ENCODE peak calls at places on chromosomes 12 and 14, in four cellular contexts. C is uterus, Q is right atrium auricular region, Z is cardiac fibroblast. L is an unnamed sample.

GRCh38 chr14:104352493-104353220 is 214.3 kb downstream of the KIF26A start:
- DNase-seq in Q (no peak), C (no peak), Z (no peak), L (no peak)

GRCh38 chr14:55889124-55889523 is 229.1 kb upstream of the PELI2 start:
- DNase-seq in C (no peak), Z (no peak), Q (no peak), L (no peak)

GRCh38 chr14:103543140-103543539 is 14.1 kb downstream of the TRMT61A start:
- DNase-seq in Q (no peak), C (no peak), Z (no peak), L (no peak)

GRCh38 chr12:120584343-120585149 is 3.3 kb upstream of the POP5 start:
- DNase-seq in C (peak), Q (peak), Z (no peak), L (peak)

GRCh38 chr12:77324763-77325468 is 259.5 kb upstream of the E2F7 start:
- DNase-seq in Z (peak), C (peak), Q (peak), L (peak)

GRCh38 chr12:46500673-46501072 is 128.1 kb upstream of the SLC38A2 start:
- DNase-seq in Q (no peak), Z (no peak), C (no peak), L (no peak)

GRCh38 chr12:114481200-114481535 is 75.2 kb upstream of the TBX5 start:
- DNase-seq in Z (no peak), C (no peak), Q (no peak), L (no peak)

GRCh38 chr12:56261503-56262230 is 3.5 kb upstream of the ANKRD52 start:
- DNase-seq in Q (no peak), Z (peak), C (no peak), L (peak)

GRCh38 chr14:90585106-90585505 is 188.3 kb downstream of the CALM1 start:
- DNase-seq in Z (no peak), C (no peak), Q (no peak), L (no peak)

GRCh38 chr12:47820631-47821345 is 1.1 kb upstream of the HDAC7 start:
- DNase-seq in Z (peak), C (peak), Q (peak), L (peak)

GRCh38 chr14:100906420-100906819 is 2.9 kb upstream of the RTL1 start:
- DNase-seq in C (no peak), Q (no peak), Z (no peak), L (no peak)

GRCh38 chr12:130879781-130880389 is 8.0 kb downstream of the RAN start:
- DNase-seq in C (no peak), Q (no peak), Z (no peak), L (no peak)

GRCh38 chr12:116426391-116427136 is 132.6 kb upstream of the MAP1LC3B2 start:
- DNase-seq in Z (peak), Q (peak), C (peak), L (peak)

GRCh38 chr12:92973614-92974013 is 44.5 kb upstream of the EEA1 start:
- DNase-seq in Q (no peak), C (no peak), Z (peak), L (peak)

GRCh38 chr14:34012369-34012768 is 61.5 kb upstream of the EGLN3 start:
- DNase-seq in Q (no peak), C (no peak), Z (no peak), L (no peak)

GRCh38 chr12:42886160-42886559 is 296.6 kb upstream of the PRICKLE1 start:
- DNase-seq in Z (no peak), Q (no peak), C (no peak), L (no peak)

GRCh38 chr14:29462271-29462670 is 465.4 kb downstream of the PRKD1 start:
- DNase-seq in Z (no peak), Q (no peak), C (no peak), L (no peak)

GRCh38 chr14:31261859-31262739 is 54.5 kb upstream of the HECTD1 start:
- DNase-seq in C (peak), Z (peak), Q (peak), L (peak)

GRCh38 chr12:201361-201760 is 12.6 kb downstream of the SLC6A12 start:
- DNase-seq in C (no peak), Z (no peak), Q (no peak), L (no peak)

GRCh38 chr12:126776047-126776446 is 1490.9 kb upstream of the TMEM132C start:
- DNase-seq in Z (no peak), Q (no peak), C (no peak), L (no peak)

GRCh38 chr12:117360222-117360550 is 1.2 kb downstream of the NOS1 start:
- DNase-seq in Z (no peak), C (no peak), Q (no peak), L (no peak)

GRCh38 chr14:25537846-25538455 is 488.0 kb upstream of the STXBP6 start:
- DNase-seq in Q (no peak), Z (no peak), C (no peak), L (peak)

DNA sequence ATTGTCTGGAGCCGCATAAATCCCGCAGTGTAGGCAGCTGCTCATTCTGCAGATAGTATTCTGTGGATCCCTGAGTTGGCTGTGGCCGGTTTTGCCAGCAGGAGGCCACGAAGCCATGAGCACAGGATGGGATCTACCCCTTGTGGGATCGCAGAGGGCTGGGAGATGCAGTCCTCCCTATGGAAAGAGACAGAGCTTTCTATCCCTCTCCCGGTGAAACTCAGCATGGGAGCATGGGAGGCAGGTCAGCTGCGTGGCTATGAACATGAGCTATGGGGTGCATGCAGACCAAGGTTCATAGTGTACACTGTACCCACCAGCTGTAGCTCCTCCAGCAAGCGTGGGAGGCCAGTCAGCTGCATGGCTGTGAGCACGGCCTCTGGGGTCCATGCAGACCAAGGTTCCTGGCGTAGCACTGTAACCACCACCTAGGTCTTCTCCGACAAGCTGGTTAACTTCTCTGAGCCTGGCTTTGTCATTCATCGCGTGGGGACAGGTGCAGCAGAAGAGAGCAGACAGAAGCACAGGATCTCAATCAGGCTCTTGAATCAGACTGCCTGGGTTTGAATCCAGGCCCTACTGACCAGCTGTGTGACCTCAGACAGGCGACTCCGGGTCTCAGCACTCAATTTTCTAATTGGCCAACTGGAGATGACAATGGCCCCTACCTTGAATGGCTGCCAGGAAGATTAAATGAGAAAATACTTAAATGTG is 5.9 kb downstream of the BDKRB1 start:
- DNase-seq in Q (no peak), C (no peak), Z (no peak), L (no peak)
- TF ChIP-seq CTCF in Q (no peak), C (no peak), Z (no peak), L (no peak)

GRCh38 chr12:50728417-50728816 is 35.5 kb upstream of the ATF1 start:
- DNase-seq in Z (no peak), C (no peak), Q (no peak), L (no peak)

GRCh38 chr12:50732591-50732990 is 31.3 kb upstream of the ATF1 start:
- DNase-seq in Q (no peak), Z (peak), C (no peak), L (peak)

GRCh38 chr12:50734409-50735263 is 29.3 kb upstream of the ATF1 start:
- DNase-seq in C (no peak), Z (peak), Q (peak), L (peak)

GRCh38 chr12:50728841-50729240 is 35.1 kb upstream of the ATF1 start:
- DNase-seq in Q (no peak), Z (no peak), C (no peak), L (no peak)

GRCh38 chr12:50733720-50734119 is 30.2 kb upstream of the ATF1 start:
- DNase-seq in C (no peak), Z (no peak), Q (peak), L (no peak)
- H3K4me3 ChIP-seq in C (no peak), Z (no peak), Q (no peak), L (no peak)

GRCh38 chr14:72975776-72976175 is 49.5 kb downstream of the DCAF4 start:
- DNase-seq in C (no peak), Q (no peak), Z (no peak), L (peak)
- TF ChIP-seq CTCF in C (no peak), Q (no peak), Z (no peak), L (peak)

DNA sequence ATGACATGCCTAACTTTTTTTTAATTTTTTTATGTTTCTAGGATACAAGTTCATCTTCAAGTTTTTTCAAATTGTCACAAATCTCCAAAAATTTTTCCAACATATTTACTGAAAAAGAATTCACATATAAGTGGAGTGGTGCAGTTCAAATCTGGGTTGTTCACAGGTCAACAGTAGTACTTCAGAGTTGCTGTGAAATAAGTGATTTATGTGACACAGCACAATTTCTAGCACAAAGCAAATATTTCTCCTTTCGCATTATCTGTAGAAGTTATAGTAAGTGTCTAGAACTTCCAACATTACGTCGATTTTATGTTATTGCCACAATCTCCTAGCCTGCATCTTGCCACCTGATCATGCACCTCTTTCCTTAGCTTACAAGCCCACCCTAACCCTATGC is 9.7 kb upstream of the KRT2 start:
- DNase-seq in Z (no peak), C (no peak), Q (no peak), L (no peak)
- H3K4me3 ChIP-seq in Z (no peak), C (no peak), Q (no peak), L (no peak)

GRCh38 chr14:96206461-96206860 is 1.8 kb downstream of the BDKRB2 start:
- DNase-seq in Z (no peak), Q (no peak), C (no peak), L (no peak)

GRCh38 chr14:96205994-96206392 is 1.4 kb downstream of the BDKRB2 start:
- DNase-seq in Z (no peak), Q (no peak), C (no peak), L (no peak)

GRCh38 chr14:96204151-96205058 is at the start of gene BDKRB2:
- DNase-seq in Q (peak), C (peak), Z (peak), L (peak)

GRCh38 chr14:96203635-96204034 is 1.0 kb upstream of the BDKRB2 start:
- DNase-seq in Z (no peak), Q (no peak), C (no peak), L (no peak)

DNA sequence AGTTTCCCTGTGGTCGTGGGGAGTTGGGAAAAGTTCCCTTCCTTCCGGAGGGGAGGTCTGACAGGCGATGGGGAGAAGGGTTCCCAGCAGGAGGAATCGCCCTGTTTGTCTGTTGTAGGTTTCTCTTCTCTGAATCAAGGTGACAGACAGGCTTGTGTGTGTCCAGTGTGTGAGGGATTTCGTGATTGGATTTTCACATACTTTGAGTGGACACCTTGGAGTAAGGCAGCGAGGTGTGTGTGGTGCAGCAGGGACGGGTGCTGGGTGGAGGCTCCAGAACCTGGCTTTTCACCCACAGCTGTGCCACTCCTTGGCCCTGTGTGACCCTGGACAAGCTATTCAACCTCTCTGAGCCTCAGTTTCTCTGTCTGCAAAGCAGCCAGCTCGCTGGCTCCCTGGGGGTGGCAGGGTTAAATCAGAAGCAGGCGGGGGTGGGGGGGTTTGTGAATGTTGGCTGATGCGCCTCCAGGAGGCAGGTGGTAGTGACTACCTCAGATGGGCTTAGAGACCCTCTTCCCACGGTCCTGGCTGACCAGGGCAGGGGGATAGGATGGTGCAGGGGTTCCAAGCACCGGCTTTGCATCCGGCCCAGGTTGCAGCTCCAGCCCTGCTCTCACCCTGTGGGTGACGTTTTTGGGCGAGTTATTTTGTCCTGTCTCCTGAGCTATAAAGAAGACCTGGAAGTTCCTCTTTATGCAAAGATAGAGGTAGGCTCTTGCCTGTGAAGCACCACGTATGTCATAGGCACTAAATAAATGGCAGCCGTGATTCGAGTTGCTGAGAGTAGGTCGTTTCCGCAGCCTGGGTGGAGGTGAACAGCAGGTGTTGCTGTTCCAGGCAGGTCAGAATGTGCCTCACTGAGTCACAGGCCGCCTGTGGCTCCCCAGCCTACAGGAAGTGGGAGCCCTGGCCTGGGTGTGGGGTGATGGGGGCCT is 687 bp downstream of the BDKRB2 start:
- DNase-seq in Z (no peak), Q (no peak), C (no peak), L (no peak)
- TF ChIP-seq CTCF in Z (no peak), Q (no peak), C (no peak), L (no peak)